ENCODE peak calls at places on chromosomes 11 and 22, in seven cellular contexts. T, A, W, R, U, V and E are unnamed samples.

GRCh38 chr11:130308925-130309324 is 5.8 kb downstream of the ZBTB44 start:
- DNase-seq in U (no peak), T (no peak), W (no peak), V (no peak), R (peak), A (no peak), E (no peak)

GRCh38 chr11:131027501-131027900 is 111.2 kb upstream of the SNX19 start:
- DNase-seq in W (no peak), T (no peak), R (peak), U (no peak), A (no peak), V (no peak), E (no peak)

GRCh38 chr22:49657275-49657973 is 170.2 kb downstream of the BRD1 start:
- DNase-seq in W (no peak), A (peak), R (no peak), V (peak), U (peak), T (peak), E (peak)

GRCh38 chr11:117022526-117022925 is 75.7 kb downstream of the SIK3 start:
- DNase-seq in U (no peak), R (no peak), T (no peak), V (no peak), W (no peak), A (no peak), E (no peak)

GRCh38 chr22:37491106-37491505 is 4.9 kb upstream of the MFNG start:
- DNase-seq in V (no peak), U (no peak), W (peak), T (no peak), R (no peak), A (no peak), E (no peak)

GRCh38 chr11:119509969-119510401 is 87.0 kb upstream of the THY1 start:
- DNase-seq in R (peak), T (no peak), A (no peak), U (no peak), V (no peak), W (no peak), E (no peak)

GRCh38 chr11:29317669-29318068 is 699.2 kb downstream of the KCNA4 start:
- DNase-seq in R (no peak), W (no peak), T (no peak), V (no peak), A (no peak), U (no peak), E (no peak)

GRCh38 chr22:30474683-30475424 is 3.0 kb upstream of the SEC14L3 start:
- DNase-seq in V (no peak), A (peak), T (no peak), W (no peak), R (no peak), U (no peak), E (peak)

GRCh38 chr11:7664867-7665266 is 8.4 kb downstream of the CYB5R2 start:
- DNase-seq in U (no peak), T (no peak), R (no peak), V (no peak), A (no peak), W (no peak), E (no peak)

GRCh38 chr11:116175707-116176106 is 597.1 kb downstream of the BUD13 start:
- DNase-seq in A (no peak), W (no peak), U (no peak), V (no peak), T (no peak), R (no peak), E (no peak)

GRCh38 chr11:123143921-123144320 is 51.1 kb downstream of the CLMP start:
- DNase-seq in T (no peak), R (no peak), W (no peak), V (no peak), A (no peak), U (no peak), E (no peak)

GRCh38 chr11:116224154-116224888 is 548.5 kb downstream of the BUD13 start:
- DNase-seq in V (no peak), R (peak), W (no peak), T (peak), U (peak), A (peak), E (peak)

GRCh38 chr11:64763804-64764611 is 4.2 kb upstream of the PYGM start:
- DNase-seq in W (no peak), R (no peak), T (peak), A (no peak), U (no peak), V (peak), E (peak)

GRCh38 chr11:108069947-108070346 is 51.4 kb upstream of the ACAT1 start:
- DNase-seq in V (no peak), R (peak), W (no peak), A (no peak), U (no peak), T (no peak), E (no peak)

GRCh38 chr22:43131773-43132501 is 11.3 kb downstream of the MCAT start:
- DNase-seq in V (no peak), U (no peak), R (no peak), T (no peak), A (no peak), W (no peak), E (no peak)

GRCh38 chr11:429931-430456 is 11.8 kb downstream of the ANO9 start:
- DNase-seq in U (no peak), V (no peak), R (no peak), A (no peak), T (no peak), W (peak), E (no peak)

GRCh38 chr11:69308936-69309799 is 15.2 kb downstream of the MYEOV start:
- DNase-seq in T (no peak), R (no peak), A (no peak), U (no peak), V (no peak), W (no peak), E (no peak)

GRCh38 chr22:47781427-47782111 is 1019.1 kb downstream of the TBC1D22A start:
- DNase-seq in A (no peak), U (no peak), W (no peak), T (no peak), V (no peak), R (no peak), E (no peak)

GRCh38 chr11:58905141-58905715 is 34.1 kb upstream of the GLYATL1 start:
- DNase-seq in W (peak), U (no peak), T (no peak), V (no peak), A (no peak), R (peak), E (no peak)

GRCh38 chr11:58900479-58901420 is 38.5 kb upstream of the GLYATL1 start:
- DNase-seq in U (peak), V (no peak), R (peak), T (no peak), W (peak), A (peak), E (peak)

GRCh38 chr11:58907780-58908179 is 31.5 kb upstream of the GLYATL1 start:
- DNase-seq in W (no peak), V (no peak), A (no peak), T (no peak), U (no peak), R (no peak), E (no peak)

GRCh38 chr11:58902881-58903280 is 36.4 kb upstream of the GLYATL1 start:
- DNase-seq in R (no peak), A (no peak), W (no peak), U (no peak), T (no peak), V (no peak), E (no peak)

GRCh38 chr11:58905716-58906547 is 33.4 kb upstream of the GLYATL1 start:
- DNase-seq in A (peak), W (no peak), U (peak), V (no peak), R (peak), T (no peak), E (peak)
- H3K4me3 ChIP-seq in A (no peak), W (no peak), U (peak), V (no peak), R (peak), T (no peak), E (peak)

GRCh38 chr11:8826145-8826786 is 84.7 kb upstream of the AKIP1 start:
- DNase-seq in V (no peak), U (no peak), R (peak), A (no peak), T (no peak), W (no peak), E (no peak)

GRCh38 chr11:8829556-8829955 is 81.4 kb upstream of the AKIP1 start:
- DNase-seq in T (no peak), A (no peak), R (no peak), V (no peak), W (no peak), U (no peak), E (no peak)

GRCh38 chr11:8828055-8828454 is 82.9 kb upstream of the AKIP1 start:
- DNase-seq in T (no peak), A (no peak), W (no peak), V (no peak), R (no peak), U (no peak), E (no peak)

GRCh38 chr11:8828580-8829358 is 82.2 kb upstream of the AKIP1 start:
- DNase-seq in A (peak), U (no peak), R (peak), T (no peak), W (no peak), V (no peak), E (no peak)

DNA sequence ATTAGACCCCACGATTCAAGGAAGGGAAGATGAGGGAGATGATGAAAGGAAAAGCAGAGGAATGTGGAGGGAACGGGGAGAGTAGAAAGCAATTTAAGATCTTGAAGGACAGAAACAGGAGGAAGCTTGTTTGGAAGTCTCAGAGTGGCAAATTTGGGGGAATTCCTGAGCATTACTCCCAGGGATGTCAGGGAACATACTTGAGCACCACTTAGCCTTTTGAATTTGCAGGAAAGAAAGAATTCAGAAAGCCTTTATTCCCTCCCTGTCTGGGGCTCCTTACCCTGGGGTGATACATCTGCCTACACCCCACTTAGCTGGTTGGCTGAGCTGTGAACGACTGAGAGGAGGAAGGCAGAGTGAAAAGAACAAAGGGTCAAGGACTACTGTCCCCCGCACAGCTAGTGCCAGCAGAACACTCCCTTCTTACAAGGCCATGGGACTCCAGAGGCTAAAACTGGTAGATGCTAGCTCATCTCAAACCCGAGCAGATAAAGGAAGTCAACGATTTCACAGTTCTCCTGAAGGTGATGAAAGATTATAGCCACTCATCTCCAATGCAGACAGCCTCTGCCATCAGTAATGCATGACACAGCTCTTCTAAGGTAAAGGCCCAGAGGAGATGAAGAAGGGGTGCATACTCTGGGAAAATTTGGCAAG is 84.0 kb upstream of the AKIP1 start:
- DNase-seq in U (no peak), T (no peak), A (no peak), R (peak), V (no peak), W (no peak), E (no peak)
- H3K27ac ChIP-seq in U (peak), T (no peak), A (no peak), R (peak), V (no peak), W (no peak), E (no peak)

DNA sequence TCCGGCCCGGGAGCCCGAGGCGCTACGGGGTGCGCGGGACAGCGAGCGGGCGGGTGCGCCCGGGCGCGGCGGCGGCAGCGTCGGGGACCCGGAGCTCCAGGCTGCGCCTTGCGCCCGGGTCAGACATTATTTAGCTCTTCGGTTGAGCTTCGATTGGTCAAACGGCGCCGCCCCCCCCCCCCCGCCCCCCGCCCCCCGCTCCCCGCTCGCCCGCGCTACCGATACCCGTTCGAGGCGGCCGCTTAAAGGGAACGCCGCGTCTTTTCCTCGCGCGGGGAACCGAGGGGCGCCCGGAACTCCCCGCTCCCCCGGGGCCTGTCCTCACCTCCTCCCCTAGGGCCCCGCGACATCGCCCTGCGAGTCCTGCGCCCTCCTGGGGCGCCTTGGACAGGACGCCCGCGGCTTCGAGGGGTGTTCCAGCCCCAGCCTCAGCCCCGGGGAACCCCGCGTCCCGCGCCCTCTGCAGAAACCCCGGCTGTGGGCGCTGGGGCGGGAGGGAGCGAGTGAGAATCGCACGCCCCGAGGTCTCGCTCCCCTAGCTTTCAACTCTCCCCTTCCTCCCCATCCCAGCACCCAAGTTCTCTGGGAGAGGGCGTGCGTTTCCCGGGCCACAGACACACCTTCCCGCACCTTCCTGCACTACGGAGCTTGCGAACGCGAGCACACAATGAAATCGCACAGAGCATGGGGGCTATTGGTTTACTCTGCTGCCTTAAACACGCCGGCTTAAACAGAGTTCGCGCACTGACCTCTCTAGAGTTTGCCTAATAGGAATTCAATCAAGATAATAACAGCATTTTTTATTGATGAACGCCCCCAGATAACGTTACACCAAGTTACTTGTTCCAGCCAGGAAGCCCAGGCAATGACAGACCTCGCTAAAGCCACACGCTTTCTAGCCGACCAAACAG is at the start of gene BDNF:
- DNase-seq in W (peak), A (peak), T (no peak), V (no peak), R (peak), U (no peak), E (no peak)
- H3K4me3 ChIP-seq in W (peak), A (peak), T (peak), V (peak), R (peak), U (peak), E (peak)

DNA sequence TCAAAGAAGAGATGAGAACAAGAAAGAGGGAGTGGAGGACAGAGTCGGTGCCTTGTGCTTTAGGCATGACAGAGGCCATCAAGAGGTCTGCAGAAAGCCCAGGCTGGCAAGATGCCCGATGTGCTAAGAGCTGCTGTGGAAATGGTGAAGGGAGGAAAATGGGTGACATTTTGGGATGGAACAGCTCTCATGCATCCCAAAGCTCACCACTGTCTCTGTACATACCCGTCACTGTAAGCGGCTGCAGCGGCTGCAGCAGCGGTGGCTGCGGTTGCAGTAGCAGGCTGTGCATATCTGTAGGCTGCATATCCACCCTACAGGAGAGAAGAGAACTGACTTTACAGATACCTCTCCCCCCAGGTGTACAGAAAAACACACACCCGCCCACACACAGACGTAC is 28.6 kb downstream of the APOL5 start:
- DNase-seq in U (no peak), R (peak), T (no peak), A (peak), W (no peak), V (no peak), E (no peak)
- H3K27ac ChIP-seq in U (no peak), R (peak), T (no peak), A (no peak), W (no peak), V (no peak), E (no peak)

GRCh38 chr11:128550967-128551522 is 36.3 kb downstream of the ETS1 start:
- DNase-seq in W (no peak), R (no peak), T (no peak), V (no peak), A (no peak), U (no peak), E (no peak)
- H3K4me3 ChIP-seq in W (no peak), R (no peak), T (no peak), V (no peak), A (no peak), U (no peak), E (no peak)

DNA sequence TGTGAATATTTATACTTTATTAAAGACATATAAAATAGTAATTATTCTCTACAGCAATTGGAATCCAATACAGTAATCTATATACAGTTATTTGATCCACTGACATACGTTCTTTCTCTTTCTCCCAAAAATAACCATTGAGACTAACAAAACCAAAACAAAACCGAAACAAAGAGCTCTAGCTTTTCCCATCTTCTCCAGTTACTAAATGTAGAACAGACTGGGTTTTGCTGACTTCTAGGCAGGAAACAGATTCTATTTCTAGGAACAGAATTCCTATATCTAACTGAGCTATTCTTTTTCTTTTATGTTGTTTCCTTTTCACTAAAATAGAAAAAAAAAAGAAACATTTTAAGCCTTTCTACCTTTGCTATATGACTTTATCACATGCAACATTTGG is 80.1 kb downstream of the PACS1 start:
- DNase-seq in V (no peak), U (no peak), A (no peak), W (no peak), T (no peak), R (peak), E (no peak)
- H3K27ac ChIP-seq in V (no peak), U (no peak), A (peak), W (no peak), T (no peak), R (peak), E (no peak)

GRCh38 chr22:46538816-46539163 is 1.4 kb upstream of the CELSR1 start:
- DNase-seq in T (no peak), A (no peak), V (no peak), W (no peak), R (peak), U (no peak), E (no peak)
- H3K4me3 ChIP-seq in T (no peak), A (no peak), V (no peak), W (no peak), R (peak), U (peak), E (peak)

GRCh38 chr11:111417011-111417765 is 38.1 kb upstream of the POU2AF1 start:
- DNase-seq in A (peak), R (no peak), W (no peak), U (no peak), T (no peak), V (no peak), E (no peak)
- H3K27ac ChIP-seq in A (peak), R (no peak), W (peak), U (peak), T (no peak), V (no peak), E (peak)